ENCODE peak calls at places on chromosomes 16 and 17, in nine cellular contexts. R is cardiac muscle cell; E is mucosa of descending colon; A is IMR-90; O is body of pancreas; G is heart left ventricle; L is tibial nerve; V is gastrocnemius medialis; M is effector memory CD4-positive, alpha-beta T cell. H is an unnamed sample. For H3K4me1, the result is how much of the 10 kb centered on the place peaks cover.

GRCh38 chr17:63082273-63082861 is 116.3 kb downstream of the TANC2 start:
- DNase-seq in R (no peak), E (no peak), A (peak), O (no peak), G (no peak), L (no peak), V (no peak), M (no peak), H (no peak)

GRCh38 chr16:27284865-27285675 is 16.5 kb upstream of the NSMCE1 start:
- DNase-seq in R (peak), E (no peak), A (no peak), O (no peak), G (no peak), L (no peak), V (no peak), M (no peak), H (peak)

GRCh38 chr16:86050591-86051375 is 151.8 kb downstream of the IRF8 start:
- DNase-seq in R (peak), E (no peak), A (no peak), O (no peak), G (no peak), L (no peak), V (no peak), M (no peak), H (no peak)

GRCh38 chr17:64326030-64326419 is 63.0 kb upstream of the TEX2 start:
- DNase-seq in R (no peak), E (no peak), A (no peak), O (no peak), G (no peak), L (no peak), V (no peak), M (no peak), H (no peak)

GRCh38 chr17:36593651-36594316 is 2.1 kb downstream of the DHRS11 start:
- DNase-seq in R (no peak), E (no peak), A (no peak), O (no peak), G (no peak), L (no peak), V (no peak), M (no peak), H (no peak)

GRCh38 chr16:13970708-13971422 is 50.9 kb downstream of the ERCC4 start:
- DNase-seq in R (no peak), E (no peak), A (no peak), O (no peak), G (no peak), L (no peak), V (no peak), M (no peak), H (no peak)

GRCh38 chr17:17156107-17156506 is 50.0 kb downstream of the PLD6 start:
- DNase-seq in R (no peak), E (no peak), A (peak), O (no peak), G (no peak), L (no peak), V (no peak), M (no peak), H (no peak)

GRCh38 chr16:4682616-4683254 is 10.6 kb upstream of the NUDT16L1 start:
- DNase-seq in R (peak), E (peak), A (peak), O (peak), G (no peak), L (no peak), V (no peak), M (no peak), H (no peak)

GRCh38 chr16:73878616-73879015 is 418.0 kb upstream of the PSMD7 start:
- DNase-seq in R (peak), E (no peak), A (peak), O (no peak), G (no peak), L (no peak), V (no peak), M (no peak), H (no peak)

GRCh38 chr17:49587366-49588073 is 11.8 kb downstream of the NXPH3 start:
- DNase-seq in R (no peak), E (no peak), A (no peak), O (no peak), G (no peak), L (no peak), V (no peak), M (no peak), H (no peak)

GRCh38 chr16:49961087-49961486 is 63.9 kb upstream of the CNEP1R1 start:
- DNase-seq in R (no peak), E (no peak), A (peak), O (no peak), G (no peak), L (no peak), V (no peak), M (no peak), H (no peak)

GRCh38 chr16:19698480-19699465 is 19.3 kb downstream of the KNOP1 start:
- DNase-seq in R (no peak), E (no peak), A (peak), O (no peak), G (no peak), L (peak), V (no peak), M (no peak), H (no peak)

GRCh38 chr16:89315791-89316581 is 98.5 kb downstream of the ZNF778 start:
- DNase-seq in R (no peak), E (peak), A (peak), O (no peak), G (peak), L (no peak), V (no peak), M (peak), H (peak)

GRCh38 chr17:29671661-29672060 is 48.9 kb upstream of the CORO6 start:
- DNase-seq in R (no peak), E (no peak), A (no peak), O (no peak), G (no peak), L (no peak), V (no peak), M (no peak), H (no peak)

GRCh38 chr17:65576939-65577338 is 15.5 kb upstream of the AXIN2 start:
- DNase-seq in R (no peak), E (peak), A (no peak), O (no peak), G (no peak), L (no peak), V (no peak), M (no peak), H (no peak)

GRCh38 chr16:21984062-21984461 is 16.9 kb downstream of the PDZD9 start:
- DNase-seq in R (no peak), E (no peak), A (no peak), O (no peak), G (no peak), L (no peak), V (no peak), M (no peak), H (no peak)

GRCh38 chr17:49989518-49989880 is 5.5 kb downstream of the DLX3 start:
- DNase-seq in R (no peak), E (no peak), A (no peak), O (no peak), G (no peak), L (no peak), V (no peak), M (no peak), H (no peak)

GRCh38 chr17:28953444-28954118 is 2.3 kb upstream of the PHF12 start:
- DNase-seq in R (peak), E (no peak), A (peak), O (peak), G (no peak), L (peak), V (no peak), M (no peak), H (no peak)

GRCh38 chr16:988465-989353 is 7.1 kb downstream of the SOX8 start:
- DNase-seq in R (no peak), E (no peak), A (no peak), O (no peak), G (no peak), L (peak), V (no peak), M (no peak), H (peak)

GRCh38 chr16:70750893-70751467 is 50.0 kb downstream of the VAC14 start:
- DNase-seq in R (peak), E (peak), A (peak), O (peak), G (peak), L (peak), V (peak), M (no peak), H (peak)

GRCh38 chr16:30527635-30528178 is 1.3 kb upstream of the ZNF768 start:
- DNase-seq in R (no peak), E (no peak), A (no peak), O (no peak), G (no peak), L (no peak), V (no peak), M (no peak), H (no peak)

DNA sequence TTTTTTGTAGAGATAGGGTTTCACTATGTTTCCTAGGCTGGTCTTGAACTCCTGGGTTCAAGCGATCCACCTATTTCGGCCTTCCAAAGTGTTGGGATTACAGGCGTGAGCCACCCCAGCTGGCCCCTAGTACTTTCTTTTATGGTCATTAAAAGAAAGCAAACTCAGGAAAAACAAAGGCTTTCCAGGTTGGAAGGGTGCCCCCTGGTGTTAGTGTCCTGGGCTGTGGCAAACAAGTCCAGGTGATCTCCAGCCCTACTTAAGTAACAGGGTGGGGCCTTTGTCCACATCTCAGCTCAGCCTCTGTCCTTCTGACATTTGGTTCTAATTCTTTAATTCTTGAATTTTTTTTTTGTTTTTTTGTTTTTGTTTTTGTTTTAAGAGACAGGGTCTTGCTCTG is 6.9 kb downstream of the IGFBP4 start:
- DNase-seq in R (no peak), E (no peak), A (peak), O (peak), G (no peak), L (peak), V (no peak), M (no peak), H (no peak)
- H3K4me1 ChIP-seq in R (under half), E (half or more), A (half or more), O (under half), G (half or more), L (half or more), V (under half), M (under half), H (half or more)

GRCh38 chr17:8888704-8889302 is 21.3 kb upstream of the PIK3R6 start:
- DNase-seq in R (no peak), E (no peak), A (no peak), O (no peak), G (no peak), L (no peak), V (no peak), M (no peak), H (no peak)
- H3K4me1 ChIP-seq in R (under half), E (under half), A (under half), O (under half), G (under half), L (under half), V (under half), M (under half), H (under half)

GRCh38 chr16:56935201-56935600 is 3.3 kb downstream of the HERPUD1 start:
- DNase-seq in R (no peak), E (no peak), A (no peak), O (no peak), G (no peak), L (no peak), V (no peak), M (no peak), H (no peak)
- H3K4me1 ChIP-seq in R (under half), E (under half), A (under half), O (half or more), G (under half), L (under half), V (under half), M (under half), H (under half)

GRCh38 chr16:53213542-53213941 is 158.8 kb downstream of the CHD9 start:
- DNase-seq in R (no peak), E (no peak), A (no peak), O (no peak), G (no peak), L (no peak), V (no peak), M (no peak), H (no peak)
- H3K4me1 ChIP-seq in R (under half), E (under half), A (under half), O (under half), G (half or more), L (under half), V (half or more), M (under half), H (half or more)

DNA sequence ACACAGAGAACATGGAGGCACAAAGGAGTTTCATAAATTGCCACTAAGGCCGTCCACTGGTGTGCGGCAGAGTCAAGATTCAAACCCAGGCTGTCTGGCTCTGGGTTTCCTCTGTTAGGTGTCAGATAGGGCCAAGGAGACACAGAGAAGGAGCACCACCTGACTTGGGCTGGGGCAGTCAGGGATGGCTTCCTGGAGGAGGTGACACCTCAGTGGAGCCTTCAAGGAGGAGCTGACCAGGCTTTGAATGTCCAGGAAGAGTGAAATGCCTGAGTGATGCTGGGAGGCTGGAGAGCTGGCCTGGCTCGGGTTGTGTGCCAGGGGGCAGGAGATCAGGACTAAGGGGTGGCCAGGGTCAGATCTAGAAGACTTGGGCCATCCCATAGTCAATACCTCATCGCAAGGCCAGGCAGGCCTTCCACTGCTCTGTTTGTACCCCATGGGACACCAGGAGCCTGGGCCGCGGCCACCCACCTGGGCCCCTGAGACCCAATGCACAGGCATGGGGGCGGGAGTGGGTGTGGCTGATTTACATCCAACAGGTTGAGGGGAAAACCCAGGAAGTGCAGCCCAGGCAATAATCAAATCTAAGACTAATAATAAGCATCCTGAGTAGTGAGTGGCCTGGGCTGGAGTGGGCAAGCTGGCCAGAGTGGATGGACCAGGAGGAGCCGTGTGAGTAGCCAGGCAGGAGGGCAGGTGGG is 73.7 kb downstream of the USP22 start:
- DNase-seq in R (no peak), E (no peak), A (no peak), O (no peak), G (no peak), L (no peak), V (no peak), M (no peak), H (no peak)
- H3K4me1 ChIP-seq in R (under half), E (under half), A (under half), O (under half), G (under half), L (under half), V (under half), M (under half), H (under half)

GRCh38 chr17:38418069-38418692 is 10.1 kb upstream of the ARHGAP23 start:
- DNase-seq in R (no peak), E (no peak), A (no peak), O (no peak), G (no peak), L (no peak), V (no peak), M (no peak), H (no peak)
- H3K4me1 ChIP-seq in R (under half), E (under half), A (under half), O (under half), G (under half), L (under half), V (under half), M (under half), H (under half)